ENCODE peak calls at places on chromosome 11, in four cellular contexts. D is tibial artery, X is brain microvascular endothelial cell, T is keratinocyte. E is an unnamed sample.

GRCh38 chr11:30908272-30908671 is 322.1 kb upstream of the MPPED2 start:
- DNase-seq in D (no peak), X (no peak), T (no peak), E (no peak)

GRCh38 chr11:88799749-88800500 is 265.9 kb downstream of the GRM5 start:
- DNase-seq in D (no peak), X (no peak), T (no peak), E (no peak)

GRCh38 chr11:17573526-17573925 is 26.5 kb downstream of the OTOG start:
- DNase-seq in D (no peak), X (no peak), T (no peak), E (no peak)

GRCh38 chr11:33692013-33692504 is 8.6 kb downstream of the C11orf91 start:
- DNase-seq in D (peak), X (peak), T (no peak), E (peak)

GRCh38 chr11:73366265-73366610 is 10.0 kb upstream of the RELT start:
- DNase-seq in D (no peak), X (no peak), T (no peak), E (no peak)

GRCh38 chr11:118841469-118842222 is 42.0 kb upstream of the CXCR5 start:
- DNase-seq in D (no peak), X (no peak), T (no peak), E (no peak)

GRCh38 chr11:11558352-11558751 is 63.5 kb downstream of the GALNT18 start:
- DNase-seq in D (peak), X (no peak), T (no peak), E (no peak)

GRCh38 chr11:103789957-103790356 is 246.5 kb upstream of the DDI1 start:
- DNase-seq in D (no peak), X (no peak), T (no peak), E (no peak)

GRCh38 chr11:46951864-46952263 is 15.3 kb downstream of the CSTPP1 start:
- DNase-seq in D (no peak), X (no peak), T (no peak), E (no peak)

GRCh38 chr11:77411238-77411637 is 62.7 kb downstream of the PAK1 start:
- DNase-seq in D (peak), X (peak), T (no peak), E (peak)

GRCh38 chr11:31160504-31161422 is 208.8 kb downstream of the DCDC1 start:
- DNase-seq in D (no peak), X (no peak), T (peak), E (no peak)

GRCh38 chr11:65132238-65132987 is 1.9 kb downstream of the SYVN1 start:
- DNase-seq in D (peak), X (no peak), T (no peak), E (no peak)

GRCh38 chr11:125404811-125405481 is 91.1 kb downstream of the FEZ1 start:
- DNase-seq in D (peak), X (peak), T (no peak), E (peak)

GRCh38 chr11:122085264-122085663 is 30.8 kb downstream of the BLID start:
- DNase-seq in D (no peak), X (peak), T (peak), E (peak)

GRCh38 chr11:111559791-111560190 is 19.3 kb downstream of the LAYN start:
- DNase-seq in D (no peak), X (no peak), T (no peak), E (no peak)

GRCh38 chr11:60307507-60308195 is 19.4 kb upstream of the MS4A6E start:
- DNase-seq in D (no peak), X (no peak), T (no peak), E (no peak)

GRCh38 chr11:77381749-77382693 is 80.5 kb upstream of the GDPD4 start:
- DNase-seq in D (no peak), X (no peak), T (no peak), E (peak)

DNA sequence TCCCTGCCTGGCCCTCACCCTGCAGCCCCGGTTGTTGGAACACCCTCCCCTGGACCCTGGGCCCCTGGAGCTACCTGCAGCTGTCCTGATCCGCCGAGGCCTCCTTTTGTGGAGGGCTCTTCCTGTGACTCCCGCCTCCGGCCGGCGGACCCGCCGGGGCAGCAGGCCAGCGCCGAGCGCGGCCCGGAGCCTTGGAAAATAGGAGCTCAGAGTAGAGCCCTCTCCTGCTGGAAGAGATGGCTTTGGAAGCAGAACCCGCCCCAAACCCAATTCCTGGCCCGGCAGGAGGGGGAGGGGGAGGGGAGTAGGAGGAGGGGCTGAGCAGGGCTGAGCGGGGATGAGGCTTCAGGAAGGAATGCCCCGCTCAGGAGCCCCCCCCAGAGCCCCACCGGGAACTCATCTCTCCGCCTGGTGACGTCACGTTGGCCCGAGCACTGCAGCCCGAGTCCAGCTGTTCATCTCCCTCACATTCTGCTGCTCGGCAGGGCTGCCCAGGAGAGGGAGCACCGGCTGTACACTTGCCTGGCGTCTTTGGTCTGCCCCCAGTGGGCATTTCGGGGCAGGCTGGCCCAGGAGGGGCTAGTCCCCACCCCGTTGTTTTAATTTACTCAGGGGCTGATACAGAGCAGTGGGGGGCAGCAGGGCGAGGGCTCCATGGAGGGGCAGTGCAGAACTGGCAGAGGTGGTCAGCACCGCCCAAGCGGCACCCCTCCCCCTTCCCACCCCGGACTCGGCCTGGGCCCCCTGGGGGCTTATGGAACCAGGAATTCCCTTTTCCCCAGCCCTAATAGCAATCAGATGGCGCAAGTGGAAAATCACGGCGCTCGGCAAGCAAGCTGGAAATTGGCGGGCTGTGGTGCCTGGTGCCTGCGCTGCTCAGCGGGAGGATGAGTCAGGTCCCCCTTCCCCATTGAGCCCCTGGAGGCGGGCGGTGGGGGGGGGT is at the start of gene MRGPRF:
- DNase-seq in D (peak), X (peak), T (no peak), E (peak)
- H3K4me3 ChIP-seq in D (peak), X (peak), T (no peak), E (peak)

GRCh38 chr11:406796-407650 is 7.8 kb downstream of the SIGIRR start:
- DNase-seq in D (peak), X (peak), T (peak), E (peak)

GRCh38 chr11:408154-409007 is 6.4 kb downstream of the SIGIRR start:
- DNase-seq in D (peak), X (no peak), T (no peak), E (no peak)

GRCh38 chr11:409008-409599 is 5.7 kb downstream of the SIGIRR start:
- DNase-seq in D (peak), X (no peak), T (no peak), E (no peak)

GRCh38 chr11:405976-406795 is 8.6 kb downstream of the SIGIRR start:
- DNase-seq in D (peak), X (no peak), T (no peak), E (no peak)

DNA sequence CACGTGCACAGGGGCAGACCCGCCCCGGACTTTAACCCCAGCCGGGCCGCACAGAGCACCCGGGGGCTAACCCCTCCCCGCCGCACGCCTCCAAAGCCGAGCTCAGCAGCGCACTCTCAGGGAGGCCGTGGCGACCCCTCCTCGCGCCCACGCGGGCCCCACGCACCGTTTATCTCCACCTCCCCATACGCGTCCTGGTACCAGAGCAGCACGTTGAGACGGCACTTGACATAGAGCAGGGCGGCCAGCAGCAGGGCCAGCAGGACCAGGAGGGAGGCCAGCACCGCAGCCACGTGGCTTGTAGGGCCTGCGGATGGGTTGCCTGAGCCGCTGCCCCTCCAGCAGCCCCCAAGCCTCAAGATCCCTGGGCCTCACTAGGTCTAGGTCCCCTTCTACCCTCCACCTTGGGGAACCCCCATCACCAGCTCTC is 7.1 kb downstream of the SIGIRR start:
- DNase-seq in D (no peak), X (no peak), T (no peak), E (no peak)
- TF ChIP-seq CTCF in D (no peak), X (no peak), T (no peak), E (no peak)

DNA sequence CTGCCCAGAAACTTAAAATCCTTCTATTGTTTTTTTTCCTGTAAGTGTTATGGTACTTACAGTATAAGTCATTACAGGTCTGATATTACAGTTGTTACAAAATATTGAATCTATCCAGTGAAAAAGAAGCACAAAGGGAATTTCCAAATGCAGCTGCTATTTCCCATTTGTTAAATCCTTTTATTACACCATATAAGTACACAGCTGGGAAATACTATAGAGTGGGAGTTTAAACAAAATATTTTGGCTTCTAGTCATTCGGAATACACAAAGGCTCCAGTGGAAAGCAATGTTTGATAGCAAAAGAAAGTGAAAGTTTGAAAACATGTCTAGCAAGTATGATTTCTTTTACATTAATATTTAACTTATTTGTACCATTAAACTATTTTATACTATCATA is 17.9 kb downstream of the SOX6 start:
- DNase-seq in D (no peak), X (no peak), T (no peak), E (no peak)
- H3K4me3 ChIP-seq in D (no peak), X (no peak), T (no peak), E (no peak)

DNA sequence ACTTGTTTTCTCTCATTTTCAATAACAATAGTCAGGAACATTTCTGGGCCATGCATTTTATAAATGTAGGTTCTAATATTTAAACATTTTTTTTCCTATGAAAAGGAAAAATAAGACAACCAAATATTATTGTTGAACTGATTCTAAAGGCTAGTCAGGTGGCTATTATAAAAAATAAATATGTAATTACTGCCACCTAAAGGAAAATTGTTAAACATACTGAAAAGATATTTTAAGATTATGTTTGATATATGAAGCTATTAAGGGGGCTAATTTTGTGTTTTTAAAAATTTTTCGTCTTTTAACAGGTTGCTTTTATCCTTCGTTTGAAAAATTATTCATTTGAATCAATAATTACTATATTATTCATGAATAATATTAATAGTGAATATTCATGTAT is 62.2 kb upstream of the FDX1 start:
- DNase-seq in D (no peak), X (no peak), T (no peak), E (peak)
- TF ChIP-seq CTCF in D (no peak), X (no peak), T (no peak), E (no peak)

DNA sequence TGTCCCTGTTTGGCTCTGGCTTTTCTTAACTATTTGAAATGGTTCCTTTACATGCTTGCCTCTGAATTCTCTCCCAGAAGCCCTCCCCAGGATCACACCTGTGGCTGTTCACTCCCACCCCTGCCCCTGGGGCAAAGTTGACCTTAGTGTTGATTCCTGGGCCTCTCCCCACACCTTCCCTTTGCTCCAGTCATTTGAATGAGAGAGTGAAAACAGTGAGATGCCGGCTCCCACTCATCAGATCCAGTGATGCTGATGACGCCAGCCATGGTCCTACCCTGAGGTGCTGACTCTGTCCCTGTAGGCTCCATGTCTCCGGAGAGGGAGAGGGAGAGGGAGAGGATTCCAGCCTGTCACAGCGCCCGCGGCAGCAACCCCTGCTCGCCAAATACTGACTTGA is 40.7 kb downstream of the LRP5 start:
- DNase-seq in D (no peak), X (no peak), T (no peak), E (no peak)
- H3K4me3 ChIP-seq in D (no peak), X (no peak), T (no peak), E (no peak)

GRCh38 chr11:59206635-59207034 is 6.1 kb downstream of the MPEG1 start:
- DNase-seq in D (no peak), X (peak), T (no peak), E (peak)
- TF ChIP-seq CTCF in D (peak), X (peak), T (peak), E (peak)

DNA sequence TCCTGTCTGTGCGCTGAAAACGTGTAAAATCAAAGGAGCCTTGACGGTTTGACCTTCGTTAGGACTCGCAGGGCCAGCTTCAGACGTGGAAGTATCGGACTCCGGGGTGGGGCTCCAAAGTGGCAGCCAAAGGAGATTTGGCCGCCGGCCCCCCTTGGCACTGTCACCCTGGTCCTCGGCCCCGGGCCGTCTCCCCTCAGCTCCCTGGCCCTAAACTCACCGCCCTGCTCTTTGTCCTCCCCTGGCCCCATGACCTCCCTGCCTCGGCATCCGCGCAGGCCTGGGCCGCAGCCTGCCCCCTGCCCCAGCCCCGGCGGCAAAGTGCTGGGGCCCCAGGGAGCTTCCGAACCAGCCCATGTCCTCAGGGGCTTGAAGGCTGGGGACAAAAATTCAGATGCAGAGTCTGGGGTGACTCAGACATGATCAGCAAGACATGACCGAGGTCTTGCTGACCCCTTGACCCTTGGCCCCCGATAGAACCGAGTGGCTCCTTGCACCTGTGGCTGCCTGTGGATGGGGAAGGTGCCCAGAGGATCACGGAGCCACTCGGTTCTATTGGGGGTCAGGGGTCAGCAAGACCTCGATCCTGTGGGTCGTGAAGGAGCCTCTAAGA is 6.9 kb upstream of the PHRF1 start:
- DNase-seq in D (no peak), X (no peak), T (no peak), E (no peak)
- H3K4me3 ChIP-seq in D (peak), X (peak), T (peak), E (peak)

GRCh38 chr11:66327171-66328035 is 8.8 kb downstream of the RIN1 start:
- DNase-seq in D (no peak), X (peak), T (no peak), E (peak)
- TF ChIP-seq CTCF in D (no peak), X (peak), T (no peak), E (peak)

DNA sequence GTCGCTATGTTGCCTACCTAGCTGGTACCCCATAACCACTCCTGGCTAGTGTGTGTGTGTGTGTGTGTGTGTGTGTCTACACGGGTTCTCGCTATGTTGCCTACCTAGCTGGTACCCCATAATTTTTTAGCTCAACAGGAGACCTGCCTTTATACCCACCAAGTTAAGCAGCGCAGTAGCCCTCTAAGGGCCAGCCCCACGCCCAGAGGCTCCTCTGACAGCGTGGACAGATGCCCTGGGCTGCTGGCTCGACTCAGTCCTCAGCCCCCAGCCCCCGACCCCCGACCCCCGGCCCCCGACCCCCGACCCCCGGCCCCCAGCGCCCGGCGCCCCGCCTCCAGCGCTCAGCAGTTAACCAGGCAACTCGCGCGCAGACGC is 338 bp upstream of the AKIP1 start:
- DNase-seq in D (no peak), X (no peak), T (no peak), E (no peak)
- H3K4me3 ChIP-seq in D (peak), X (peak), T (peak), E (peak)

DNA sequence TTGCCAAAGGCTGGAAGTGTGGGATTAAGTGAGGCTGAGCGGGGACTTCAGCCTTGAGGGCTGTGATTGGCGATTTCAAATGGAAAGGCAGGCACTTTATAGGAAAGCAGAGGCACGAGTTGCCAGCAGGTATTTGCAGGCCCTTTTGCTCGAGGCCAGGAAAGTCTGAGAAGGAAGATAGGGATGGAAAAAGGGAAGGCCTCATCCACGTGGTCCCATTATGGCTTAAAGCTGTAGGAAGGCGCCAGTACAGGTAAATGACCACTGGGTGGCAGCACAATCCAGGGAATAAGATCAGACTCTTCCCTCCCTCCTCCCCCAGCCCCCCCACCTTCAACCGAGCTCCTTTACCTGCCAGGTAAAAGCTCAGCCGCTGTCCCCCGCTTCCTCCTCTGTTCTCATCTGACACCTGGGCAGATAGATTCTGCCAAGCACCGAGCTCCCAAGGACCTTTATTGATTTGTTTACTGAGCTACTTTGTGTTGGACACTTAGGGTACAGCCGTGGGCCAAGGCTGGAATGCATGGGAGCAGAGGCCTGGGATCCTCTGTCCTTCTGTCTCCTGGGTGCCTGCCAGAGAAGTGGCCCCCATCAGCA is 7.5 kb downstream of the P2RX3 start:
- DNase-seq in D (no peak), X (peak), T (no peak), E (peak)
- TF ChIP-seq CTCF in D (peak), X (peak), T (peak), E (peak)

E was measured in cardiac fibroblast.